ENCODE peak calls at places on chromosomes 12 and 14, in eight cellular contexts. N is NB4; R is progenitor cell of endocrine pancreas; X is amygdala; U is upper lobe of right lung; Y is heart left ventricle; J is activated CD4-positive, alpha-beta T cell treated with anti-CD3 and anti-CD28 coated beads, Interleukin-2, amount 10 ng/mL, durations not matched to agents 7 days and 5 days; H is LHCN-M2. Z is an unnamed sample.

GRCh38 chr12:88339254-88339949 is 197.3 kb downstream of the TMTC3 start:
- DNase-seq in N (no peak), R (no peak), X (no peak), U (no peak), Y (no peak), J (no peak), H (peak; percentile 81), Z (no peak)

GRCh38 chr12:30792085-30792484 is 37.3 kb upstream of the CAPRIN2 start:
- DNase-seq in N (no peak), R (no peak), X (no peak), U (no peak), Y (no peak), J (no peak), H (no peak), Z (no peak)

GRCh38 chr12:11941601-11942360 is 129.0 kb upstream of the BCL2L14 start:
- DNase-seq in N (no peak), R (no peak), X (no peak), U (no peak), Y (no peak), J (no peak), H (peak; percentile 66), Z (no peak)

GRCh38 chr12:105321125-105321524 is 9.4 kb upstream of the C12orf75 start:
- DNase-seq in N (peak; percentile 26), R (no peak), X (no peak), U (no peak), Y (no peak), J (no peak), H (no peak), Z (no peak)

GRCh38 chr12:111588010-111588409 is 11.1 kb downstream of the ATXN2 start:
- DNase-seq in N (no peak), R (no peak), X (no peak), U (no peak), Y (no peak), J (no peak), H (no peak), Z (no peak)

GRCh38 chr12:1660304-1661187 is 30.3 kb upstream of the ADIPOR2 start:
- DNase-seq in N (peak; percentile 64), R (no peak), X (peak; percentile 53), U (peak; percentile 93), Y (no peak), J (peak; percentile 32), H (no peak), Z (peak; percentile 90)

GRCh38 chr12:28711411-28711810 is 437.7 kb upstream of the FAR2 start:
- DNase-seq in N (no peak), R (no peak), X (no peak), U (no peak), Y (no peak), J (no peak), H (no peak), Z (no peak)

GRCh38 chr12:121144416-121144914 is 11.8 kb downstream of the P2RX7 start:
- DNase-seq in N (peak; percentile 86), R (no peak), X (no peak), U (peak; percentile 66), Y (no peak), J (no peak), H (peak; percentile 17), Z (no peak)

GRCh38 chr12:99985631-99986030 is 895 bp upstream of the ANKS1B start:
- DNase-seq in N (peak; percentile 68), R (no peak), X (no peak), U (no peak), Y (no peak), J (no peak), H (no peak), Z (no peak)

GRCh38 chr14:104072586-104072985 is 12.9 kb upstream of the ASPG start:
- DNase-seq in N (no peak), R (no peak), X (no peak), U (no peak), Y (no peak), J (no peak), H (peak; percentile 24), Z (no peak)

GRCh38 chr14:105888784-105889665 is 362.6 kb downstream of the TMEM121 start:
- DNase-seq in N (no peak), R (no peak), X (no peak), U (peak; percentile 46), Y (no peak), J (no peak), H (no peak), Z (peak; percentile 38)

GRCh38 chr12:50102186-50102585 is 1.6 kb upstream of the GPD1 start:
- DNase-seq in N (no peak), R (no peak), X (peak; percentile 59), U (no peak), Y (no peak), J (no peak), H (no peak), Z (no peak)

GRCh38 chr12:11954181-11954580 is 116.6 kb upstream of the BCL2L14 start:
- DNase-seq in N (peak; percentile 51), R (no peak), X (no peak), U (no peak), Y (no peak), J (peak; percentile 33), H (no peak), Z (no peak)

GRCh38 chr12:22101749-22102243 is 55.8 kb downstream of the CMAS start:
- DNase-seq in N (peak; percentile 51), R (no peak), X (peak; percentile 65), U (no peak), Y (no peak), J (no peak), H (peak; percentile 91), Z (peak; percentile 66)

GRCh38 chr14:66224492-66225178 is 261.5 kb upstream of the CCDC196 start:
- DNase-seq in N (no peak), R (no peak), X (no peak), U (no peak), Y (no peak), J (no peak), H (no peak), Z (no peak)

GRCh38 chr14:88079624-88080023 is 74.7 kb downstream of the GPR65 start:
- DNase-seq in N (no peak), R (no peak), X (no peak), U (no peak), Y (no peak), J (no peak), H (no peak), Z (no peak)

GRCh38 chr14:102752239-102752847 is 24.9 kb upstream of the TRAF3 start:
- DNase-seq in N (no peak), R (no peak), X (no peak), U (no peak), Y (no peak), J (no peak), H (no peak), Z (no peak)

GRCh38 chr12:105907982-105908381 is 230.8 kb downstream of the NUAK1 start:
- DNase-seq in N (no peak), R (no peak), X (no peak), U (no peak), Y (no peak), J (no peak), H (no peak), Z (no peak)

GRCh38 chr12:4172999-4173398 is 100.6 kb upstream of the CCND2 start:
- DNase-seq in N (no peak), R (no peak), X (no peak), U (no peak), Y (no peak), J (no peak), H (peak; percentile 23), Z (no peak)

GRCh38 chr12:132501189-132501940 is 11.4 kb downstream of the FBRSL1 start:
- DNase-seq in N (no peak), R (no peak), X (no peak), U (no peak), Y (no peak), J (no peak), H (no peak), Z (no peak)

GRCh38 chr12:104586325-104587048 is 129.7 kb downstream of the CHST11 start:
- DNase-seq in N (no peak), R (no peak), X (no peak), U (no peak), Y (no peak), J (no peak), H (no peak), Z (no peak)

GRCh38 chr12:51421266-51421884 is 3.3 kb upstream of the SLC4A8 start:
- DNase-seq in N (peak; percentile 71), R (peak; percentile 52), X (peak; percentile 34), U (no peak), Y (no peak), J (peak; percentile 73), H (peak; percentile 69), Z (no peak)

GRCh38 chr12:90987101-90987500 is 17.7 kb downstream of the EPYC start:
- DNase-seq in N (no peak), R (no peak), X (no peak), U (no peak), Y (no peak), J (no peak), H (peak; percentile 58), Z (no peak)